ENCODE peak calls at places on chromosomes 12 and 14, in five cellular contexts. One of them, this sample, is unnamed. For H3K4me1, the result is how much of the 10 kb centered on the place peaks cover.

GRCh38 chr12:111248981-111249380 is 119.9 kb downstream of the PHETA1 start:
- DNase-seq in SK-N-SH: peak
- DNase-seq in K562: no peak
- DNase-seq in HepG2: no peak
- DNase-seq in GM12878: no peak
- DNase-seq in this sample: no peak

GRCh38 chr14:69378274-69378673 is 19.8 kb downstream of the ERH start:
- DNase-seq in K562: no peak
- DNase-seq in HepG2: no peak
- DNase-seq in SK-N-SH: no peak
- DNase-seq in GM12878: no peak
- DNase-seq in this sample: no peak

GRCh38 chr14:64363265-64363840 is 24.8 kb upstream of the MTHFD1 start:
- DNase-seq in SK-N-SH: no peak
- DNase-seq in GM12878: no peak
- DNase-seq in K562: no peak
- DNase-seq in HepG2: no peak
- DNase-seq in this sample: no peak

GRCh38 chr12:12286441-12286840 is 19.6 kb upstream of the LRP6 start:
- DNase-seq in GM12878: no peak
- DNase-seq in SK-N-SH: no peak
- DNase-seq in HepG2: no peak
- DNase-seq in K562: no peak
- DNase-seq in this sample: no peak

GRCh38 chr12:69468237-69469026 is 1.8 kb upstream of the FRS2 start:
- DNase-seq in GM12878: no peak
- DNase-seq in K562: peak
- DNase-seq in HepG2: no peak
- DNase-seq in SK-N-SH: no peak
- DNase-seq in this sample: no peak

GRCh38 chr12:5388581-5389535 is 43.0 kb upstream of the NTF3 start:
- DNase-seq in SK-N-SH: no peak
- DNase-seq in K562: no peak
- DNase-seq in HepG2: no peak
- DNase-seq in GM12878: no peak
- DNase-seq in this sample: peak

GRCh38 chr12:15688838-15689237 is 100.3 kb downstream of the EPS8 start:
- DNase-seq in GM12878: no peak
- DNase-seq in K562: no peak
- DNase-seq in HepG2: no peak
- DNase-seq in SK-N-SH: no peak
- DNase-seq in this sample: no peak

GRCh38 chr14:105098316-105098715 is 33.1 kb upstream of the GPR132 start:
- DNase-seq in K562: no peak
- DNase-seq in GM12878: no peak
- DNase-seq in HepG2: no peak
- DNase-seq in SK-N-SH: no peak
- DNase-seq in this sample: no peak

GRCh38 chr12:47222592-47222959 is 142.8 kb upstream of the AMIGO2 start:
- DNase-seq in K562: no peak
- DNase-seq in SK-N-SH: no peak
- DNase-seq in GM12878: no peak
- DNase-seq in HepG2: no peak
- DNase-seq in this sample: no peak

GRCh38 chr12:24854908-24855307 is 94.0 kb downstream of the BCAT1 start:
- DNase-seq in K562: no peak
- DNase-seq in SK-N-SH: no peak
- DNase-seq in HepG2: no peak
- DNase-seq in GM12878: no peak
- DNase-seq in this sample: no peak

GRCh38 chr14:69710378-69710777 is 56.6 kb upstream of the SRSF5 start:
- DNase-seq in GM12878: no peak
- DNase-seq in K562: no peak
- DNase-seq in HepG2: no peak
- DNase-seq in SK-N-SH: no peak
- DNase-seq in this sample: no peak

GRCh38 chr12:109946505-109946904 is 46.4 kb downstream of the TCHP start:
- DNase-seq in GM12878: no peak
- DNase-seq in HepG2: no peak
- DNase-seq in K562: no peak
- DNase-seq in SK-N-SH: no peak
- DNase-seq in this sample: no peak

GRCh38 chr14:42523656-42524055 is 917.0 kb downstream of the LRFN5 start:
- DNase-seq in SK-N-SH: no peak
- DNase-seq in K562: no peak
- DNase-seq in HepG2: no peak
- DNase-seq in GM12878: peak
- DNase-seq in this sample: no peak

GRCh38 chr12:93847517-93848452 is 170.6 kb downstream of the CRADD start:
- DNase-seq in K562: no peak
- DNase-seq in HepG2: no peak
- DNase-seq in SK-N-SH: no peak
- DNase-seq in GM12878: peak
- DNase-seq in this sample: no peak

GRCh38 chr12:107515446-107515958 is 170.1 kb upstream of the PWP1 start:
- DNase-seq in HepG2: no peak
- DNase-seq in SK-N-SH: no peak
- DNase-seq in K562: no peak
- DNase-seq in GM12878: no peak
- DNase-seq in this sample: peak

GRCh38 chr12:13897811-13898210 is 83.6 kb downstream of the GRIN2B start:
- DNase-seq in SK-N-SH: no peak
- DNase-seq in GM12878: no peak
- DNase-seq in K562: no peak
- DNase-seq in HepG2: no peak
- DNase-seq in this sample: no peak

GRCh38 chr12:12705833-12706520 is 10.0 kb upstream of the GPR19 start:
- DNase-seq in SK-N-SH: no peak
- DNase-seq in K562: no peak
- DNase-seq in GM12878: no peak
- DNase-seq in HepG2: no peak
- DNase-seq in this sample: no peak

GRCh38 chr12:57216931-57217871 is 607 bp downstream of the NXPH4 start:
- DNase-seq in SK-N-SH: peak
- DNase-seq in HepG2: no peak
- DNase-seq in GM12878: no peak
- DNase-seq in K562: peak
- DNase-seq in this sample: no peak

GRCh38 chr14:100747021-100747586 is 20.4 kb downstream of the DLK1 start:
- DNase-seq in SK-N-SH: no peak
- DNase-seq in GM12878: no peak
- DNase-seq in HepG2: peak
- DNase-seq in K562: no peak
- DNase-seq in this sample: peak

GRCh38 chr12:57772429-57773322 is at the start of gene EEF1AKMT3:
- DNase-seq in HepG2: peak
- DNase-seq in K562: peak
- DNase-seq in GM12878: no peak
- DNase-seq in SK-N-SH: peak
- DNase-seq in this sample: no peak

GRCh38 chr12:20445693-20446092 is 77.4 kb downstream of the PDE3A start:
- DNase-seq in HepG2: no peak
- DNase-seq in K562: no peak
- DNase-seq in SK-N-SH: no peak
- DNase-seq in GM12878: no peak
- DNase-seq in this sample: no peak

GRCh38 chr12:12562016-12562483 is 613 bp downstream of the DUSP16 start:
- DNase-seq in SK-N-SH: no peak
- DNase-seq in GM12878: no peak
- DNase-seq in K562: peak
- DNase-seq in HepG2: no peak
- DNase-seq in this sample: no peak

GRCh38 chr12:7750350-7750749 is 3.2 kb upstream of the CLEC4C start:
- DNase-seq in K562: no peak
- DNase-seq in HepG2: no peak
- DNase-seq in SK-N-SH: no peak
- DNase-seq in GM12878: no peak
- DNase-seq in this sample: no peak

GRCh38 chr12:117904051-117904450 is 64.7 kb downstream of the KSR2 start:
- DNase-seq in SK-N-SH: no peak
- DNase-seq in GM12878: no peak
- DNase-seq in K562: no peak
- DNase-seq in HepG2: no peak
- DNase-seq in this sample: no peak

GRCh38 chr12:105359840-105360239 is 29.3 kb downstream of the C12orf75 start:
- DNase-seq in SK-N-SH: no peak
- DNase-seq in GM12878: no peak
- DNase-seq in K562: no peak
- DNase-seq in HepG2: no peak
- DNase-seq in this sample: no peak

GRCh38 chr14:61620130-61620946 is 75.0 kb upstream of the HIF1A start:
- DNase-seq in K562: no peak
- DNase-seq in HepG2: peak
- DNase-seq in GM12878: peak
- DNase-seq in SK-N-SH: no peak
- DNase-seq in this sample: no peak
- H3K4me1 ChIP-seq in K562: under half
- H3K4me1 ChIP-seq in HepG2: under half
- H3K4me1 ChIP-seq in GM12878: under half
- H3K4me1 ChIP-seq in SK-N-SH: under half
- H3K4me1 ChIP-seq in this sample: under half

GRCh38 chr12:26338574-26339572 is 143.5 kb downstream of the SSPN start:
- DNase-seq in HepG2: no peak
- DNase-seq in GM12878: no peak
- DNase-seq in SK-N-SH: no peak
- DNase-seq in K562: no peak
- DNase-seq in this sample: peak
- TF ChIP-seq ZBTB33 in HepG2: no peak
- TF ChIP-seq ZBTB33 in GM12878: no peak
- TF ChIP-seq ZBTB33 in SK-N-SH: no peak
- TF ChIP-seq ZBTB33 in K562: no peak
- TF ChIP-seq ZBTB33 in this sample: no peak

GRCh38 chr14:75147423-75148071 is 20.7 kb upstream of the NEK9 start:
- DNase-seq in HepG2: peak
- DNase-seq in GM12878: no peak
- DNase-seq in K562: no peak
- DNase-seq in SK-N-SH: no peak
- DNase-seq in this sample: no peak
- H3K4me1 ChIP-seq in HepG2: half or more
- H3K4me1 ChIP-seq in GM12878: under half
- H3K4me1 ChIP-seq in K562: under half
- H3K4me1 ChIP-seq in SK-N-SH: under half
- H3K4me1 ChIP-seq in this sample: under half

GRCh38 chr14:23485311-23485710 is 15.8 kb downstream of the NGDN start:
- DNase-seq in K562: no peak
- DNase-seq in HepG2: no peak
- DNase-seq in SK-N-SH: no peak
- DNase-seq in GM12878: no peak
- DNase-seq in this sample: no peak
- TF ChIP-seq ZBTB33 in K562: no peak
- TF ChIP-seq ZBTB33 in HepG2: no peak
- TF ChIP-seq ZBTB33 in SK-N-SH: no peak
- TF ChIP-seq ZBTB33 in GM12878: no peak
- TF ChIP-seq ZBTB33 in this sample: no peak

This sample was measured in HCT116.